ENCODE peak calls at places on chromosomes 13 and 19, in four cellular contexts. One of them, this sample, is unnamed. For H3K27me3 and H3K4me1, the result is how much of the 10 kb centered on the place peaks cover.

GRCh38 chr13:24693862-24694471 is 13.8 kb downstream of the ATP12A start:
- DNase-seq in tibial nerve: no peak
- DNase-seq in adrenal gland: peak
- DNase-seq in BE2C: peak
- DNase-seq in this sample: no peak

GRCh38 chr13:44726214-44726613 is 150.1 kb upstream of the TSC22D1 start:
- DNase-seq in tibial nerve: no peak
- DNase-seq in adrenal gland: no peak
- DNase-seq in BE2C: no peak
- DNase-seq in this sample: no peak

GRCh38 chr19:14536926-14537692 is 7.7 kb downstream of the TECR start:
- DNase-seq in tibial nerve: no peak
- DNase-seq in adrenal gland: peak
- DNase-seq in BE2C: peak
- DNase-seq in this sample: peak

GRCh38 chr13:73060251-73061160 is 1.7 kb downstream of the KLF5 start:
- DNase-seq in tibial nerve: no peak
- DNase-seq in adrenal gland: no peak
- DNase-seq in BE2C: no peak
- DNase-seq in this sample: peak

GRCh38 chr13:33487575-33488243 is 202.2 kb upstream of the STARD13 start:
- DNase-seq in tibial nerve: no peak
- DNase-seq in adrenal gland: no peak
- DNase-seq in BE2C: no peak
- DNase-seq in this sample: no peak

GRCh38 chr13:92950771-92951170 is 275.8 kb upstream of the GPC6 start:
- DNase-seq in tibial nerve: no peak
- DNase-seq in adrenal gland: no peak
- DNase-seq in BE2C: no peak
- DNase-seq in this sample: no peak

GRCh38 chr19:10228925-10229324 is 2.2 kb downstream of the S1PR2 start:
- DNase-seq in tibial nerve: no peak
- DNase-seq in adrenal gland: no peak
- DNase-seq in BE2C: peak
- DNase-seq in this sample: no peak

GRCh38 chr13:112928958-112929777 is 39.8 kb upstream of the MCF2L start:
- DNase-seq in tibial nerve: no peak
- DNase-seq in adrenal gland: peak
- DNase-seq in BE2C: peak
- DNase-seq in this sample: no peak

GRCh38 chr13:23467048-23467931 is 33.8 kb upstream of the SACS start:
- DNase-seq in tibial nerve: no peak
- DNase-seq in adrenal gland: peak
- DNase-seq in BE2C: peak
- DNase-seq in this sample: no peak

GRCh38 chr13:58935689-58936088 is 1228.0 kb downstream of the DIAPH3 start:
- DNase-seq in tibial nerve: no peak
- DNase-seq in adrenal gland: no peak
- DNase-seq in BE2C: no peak
- DNase-seq in this sample: no peak

GRCh38 chr13:38630780-38631179 is 56.1 kb upstream of the FREM2 start:
- DNase-seq in tibial nerve: no peak
- DNase-seq in adrenal gland: no peak
- DNase-seq in BE2C: no peak
- DNase-seq in this sample: no peak

GRCh38 chr13:83498486-83499190 is 383.6 kb downstream of the SLITRK1 start:
- DNase-seq in tibial nerve: no peak
- DNase-seq in adrenal gland: no peak
- DNase-seq in BE2C: no peak
- DNase-seq in this sample: no peak

GRCh38 chr13:53197424-53197823 is 168.8 kb downstream of the OLFM4 start:
- DNase-seq in tibial nerve: no peak
- DNase-seq in adrenal gland: no peak
- DNase-seq in BE2C: no peak
- DNase-seq in this sample: no peak

GRCh38 chr13:53200075-53200474 is 171.5 kb downstream of the OLFM4 start:
- DNase-seq in tibial nerve: no peak
- DNase-seq in adrenal gland: no peak
- DNase-seq in BE2C: peak
- DNase-seq in this sample: no peak

GRCh38 chr13:53200498-53201453 is 172.2 kb downstream of the OLFM4 start:
- DNase-seq in tibial nerve: no peak
- DNase-seq in adrenal gland: peak
- DNase-seq in BE2C: peak
- DNase-seq in this sample: peak

GRCh38 chr13:53198017-53198416 is 169.4 kb downstream of the OLFM4 start:
- DNase-seq in tibial nerve: no peak
- DNase-seq in adrenal gland: no peak
- DNase-seq in BE2C: no peak
- DNase-seq in this sample: no peak

DNA sequence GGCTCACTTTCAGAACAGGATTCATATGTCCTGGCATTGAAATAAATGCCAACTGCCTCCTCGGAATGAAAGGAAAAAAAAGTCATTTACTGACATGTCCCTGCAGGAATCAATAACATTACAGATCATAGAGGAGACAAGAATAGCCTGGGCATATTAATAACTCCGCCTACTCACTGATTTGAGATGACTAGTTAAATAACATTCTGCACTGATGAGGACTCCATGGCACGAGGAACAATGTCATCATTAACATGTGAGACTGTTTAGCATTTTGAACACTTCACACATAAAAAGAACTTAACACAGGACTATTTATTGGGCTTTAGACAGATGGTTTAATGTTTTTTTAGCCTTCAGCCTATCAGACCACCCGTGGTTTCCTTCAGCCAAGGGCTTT is 170.1 kb downstream of the OLFM4 start:
- DNase-seq in tibial nerve: no peak
- DNase-seq in adrenal gland: no peak
- DNase-seq in BE2C: no peak
- DNase-seq in this sample: no peak
- H3K27me3 ChIP-seq in tibial nerve: under half
- H3K27me3 ChIP-seq in adrenal gland: under half
- H3K27me3 ChIP-seq in BE2C: under half
- H3K27me3 ChIP-seq in this sample: half or more

DNA sequence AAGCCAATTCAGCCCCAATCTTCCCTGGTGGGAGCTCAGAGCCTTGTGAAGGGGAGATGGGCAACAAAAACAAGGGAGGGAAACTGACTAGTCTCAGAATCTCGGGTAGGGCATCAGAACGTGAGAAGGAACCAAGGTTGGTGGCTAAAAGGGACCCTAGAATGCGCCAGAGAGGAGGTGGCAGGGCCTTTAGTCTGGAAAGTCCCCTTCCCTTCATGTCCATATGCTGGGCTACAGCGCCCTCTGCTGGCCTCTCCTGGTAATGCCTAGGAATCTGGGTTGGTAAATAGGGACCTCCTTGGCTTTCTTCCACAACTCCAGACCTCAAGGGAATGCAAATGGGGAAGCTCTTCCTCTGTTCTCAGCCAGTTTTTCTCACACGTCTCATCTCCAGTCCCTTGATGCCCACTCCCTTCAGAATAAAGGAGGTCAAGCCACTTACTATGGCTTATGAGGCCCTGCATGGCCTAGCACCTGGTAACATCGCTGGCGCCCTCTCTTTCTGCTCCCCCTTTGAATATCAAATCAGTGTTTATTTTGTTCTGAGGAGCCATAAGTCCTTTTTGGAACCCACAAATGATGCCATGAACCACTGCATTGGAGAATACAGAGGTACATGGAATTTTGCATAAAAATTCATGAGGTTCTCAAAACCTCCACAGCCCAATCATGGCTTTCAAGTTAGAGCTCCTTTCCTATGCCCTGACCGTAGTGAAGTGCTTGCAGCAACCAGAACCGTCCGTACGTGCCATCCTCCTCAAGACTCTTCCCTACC is 1.3 kb upstream of the CCDC97 start:
- DNase-seq in tibial nerve: peak
- DNase-seq in adrenal gland: peak
- DNase-seq in BE2C: peak
- DNase-seq in this sample: peak
- H3K4me1 ChIP-seq in tibial nerve: under half
- H3K4me1 ChIP-seq in adrenal gland: under half
- H3K4me1 ChIP-seq in BE2C: under half
- H3K4me1 ChIP-seq in this sample: half or more

DNA sequence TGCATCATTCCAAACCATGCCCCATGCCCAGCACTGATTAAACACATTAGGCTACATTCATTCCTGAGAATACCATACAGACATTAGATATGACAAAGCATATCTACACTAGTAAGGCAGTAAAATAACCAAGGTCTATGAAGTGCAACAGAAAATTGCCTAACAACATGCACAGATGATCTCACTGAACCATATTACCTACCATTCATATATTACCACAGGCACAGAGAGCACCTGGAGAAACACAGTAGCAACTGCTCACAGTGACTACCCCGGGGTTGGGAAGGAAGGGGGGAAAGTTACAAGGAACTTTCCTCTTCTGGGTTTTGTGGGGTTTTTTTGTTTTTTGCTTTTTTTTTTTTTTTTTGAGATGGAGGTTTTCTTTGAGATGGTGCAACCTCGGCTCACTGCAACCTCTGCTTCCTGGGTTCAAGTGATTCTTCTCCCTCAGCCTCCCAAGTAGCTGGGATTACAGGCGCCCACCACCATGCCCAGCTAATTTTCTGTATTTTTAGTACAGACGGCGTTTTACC is 669.6 kb downstream of the UQCRFS1 start:
- DNase-seq in tibial nerve: no peak
- DNase-seq in adrenal gland: no peak
- DNase-seq in BE2C: no peak
- DNase-seq in this sample: no peak
- TF ChIP-seq CTCF in tibial nerve: no peak
- TF ChIP-seq CTCF in adrenal gland: no peak
- TF ChIP-seq CTCF in BE2C: no peak
- TF ChIP-seq CTCF in this sample: no peak

GRCh38 chr13:111123649-111124048 is 8.5 kb downstream of the ARHGEF7 start:
- DNase-seq in tibial nerve: no peak
- DNase-seq in adrenal gland: no peak
- DNase-seq in BE2C: no peak
- DNase-seq in this sample: no peak
- H3K27me3 ChIP-seq in tibial nerve: under half
- H3K27me3 ChIP-seq in adrenal gland: under half
- H3K27me3 ChIP-seq in BE2C: half or more
- H3K27me3 ChIP-seq in this sample: under half

DNA sequence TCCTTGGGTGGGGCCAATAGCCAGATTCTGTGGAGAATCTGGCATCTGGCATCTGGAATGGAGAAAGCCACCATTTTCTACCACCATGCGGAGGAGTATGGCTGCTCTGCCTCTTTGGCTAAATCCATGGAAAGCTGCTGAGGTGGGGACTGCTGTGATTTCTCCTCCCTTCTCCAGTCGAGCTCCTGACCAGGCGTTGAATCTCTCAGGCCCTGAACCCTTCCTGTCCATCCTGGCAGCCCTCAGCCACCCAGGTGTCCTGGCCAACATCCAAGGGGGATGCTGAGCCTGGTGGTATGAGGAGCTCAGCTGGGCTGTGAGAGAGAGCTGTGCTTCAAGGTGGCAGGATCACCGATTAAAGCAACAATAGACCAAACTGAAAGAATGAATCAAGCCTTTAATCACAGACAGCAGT is 17.4 kb upstream of the SIGLEC6 start:
- DNase-seq in tibial nerve: no peak
- DNase-seq in adrenal gland: no peak
- DNase-seq in BE2C: no peak
- DNase-seq in this sample: no peak
- H3K4me1 ChIP-seq in tibial nerve: under half
- H3K4me1 ChIP-seq in adrenal gland: under half
- H3K4me1 ChIP-seq in BE2C: under half
- H3K4me1 ChIP-seq in this sample: under half

GRCh38 chr19:4199699-4200293 is 17.3 kb downstream of the ANKRD24 start:
- DNase-seq in tibial nerve: no peak
- DNase-seq in adrenal gland: no peak
- DNase-seq in BE2C: no peak
- DNase-seq in this sample: no peak
- TF ChIP-seq CTCF in tibial nerve: no peak
- TF ChIP-seq CTCF in adrenal gland: no peak
- TF ChIP-seq CTCF in BE2C: no peak
- TF ChIP-seq CTCF in this sample: no peak

DNA sequence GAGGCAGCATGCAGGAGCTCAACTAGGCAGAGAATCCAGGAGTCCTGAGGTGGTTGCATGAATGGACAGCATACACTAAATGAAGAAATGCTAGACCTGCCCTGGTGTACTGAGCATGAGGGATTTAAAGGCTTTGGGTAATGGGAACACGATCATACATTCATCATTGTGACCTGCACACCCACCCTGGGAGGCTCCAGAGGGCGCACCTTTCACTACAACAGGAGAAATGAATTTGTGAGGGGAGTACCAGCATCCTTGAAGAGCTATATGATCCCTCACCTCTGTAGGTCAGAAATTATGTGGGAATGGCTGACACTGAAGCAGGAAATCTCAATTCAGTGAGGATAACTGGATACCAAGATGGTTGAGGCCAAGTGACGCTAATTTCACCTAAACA is 8.9 kb downstream of the KLK2 start:
- DNase-seq in tibial nerve: no peak
- DNase-seq in adrenal gland: no peak
- DNase-seq in BE2C: no peak
- DNase-seq in this sample: no peak
- H3K27me3 ChIP-seq in tibial nerve: under half
- H3K27me3 ChIP-seq in adrenal gland: under half
- H3K27me3 ChIP-seq in BE2C: under half
- H3K27me3 ChIP-seq in this sample: half or more

GRCh38 chr13:98571955-98572662 is 4.8 kb downstream of the STK24 start:
- DNase-seq in tibial nerve: no peak
- DNase-seq in adrenal gland: no peak
- DNase-seq in BE2C: peak
- DNase-seq in this sample: no peak
- H3K4me1 ChIP-seq in tibial nerve: under half
- H3K4me1 ChIP-seq in adrenal gland: half or more
- H3K4me1 ChIP-seq in BE2C: under half
- H3K4me1 ChIP-seq in this sample: half or more

GRCh38 chr19:33219261-33219812 is 6.3 kb downstream of the SLC7A10 start:
- DNase-seq in tibial nerve: no peak
- DNase-seq in adrenal gland: no peak
- DNase-seq in BE2C: no peak
- DNase-seq in this sample: peak
- TF ChIP-seq CTCF in tibial nerve: peak
- TF ChIP-seq CTCF in adrenal gland: no peak
- TF ChIP-seq CTCF in BE2C: peak
- TF ChIP-seq CTCF in this sample: no peak

This sample was measured in left lung.